ENCODE peak calls at places on chromosomes 3 and 15, in five cellular contexts. P is HCT116, M is H1, V is HepG2, Y is K562. H is an unnamed sample.

GRCh38 chr3:149414557-149415231 is 37.2 kb upstream of the TM4SF1 start:
- DNase-seq in Y (no peak), M (no peak), P (no peak), V (peak), H (no peak)

GRCh38 chr3:161452179-161452578 is 44.4 kb upstream of the OTOL1 start:
- DNase-seq in Y (no peak), M (no peak), V (no peak), P (no peak), H (no peak)

GRCh38 chr3:123656691-123657090 is 71.8 kb upstream of the HACD2 start:
- DNase-seq in M (no peak), Y (peak), V (no peak), P (no peak), H (no peak)

GRCh38 chr3:111667621-111668239 is 72.6 kb upstream of the ZBED2 start:
- DNase-seq in Y (no peak), V (no peak), P (no peak), M (no peak), H (no peak)

GRCh38 chr3:107993771-107994170 is 97.1 kb downstream of the CD47 start:
- DNase-seq in Y (no peak), M (no peak), V (no peak), P (no peak), H (no peak)

GRCh38 chr3:158165730-158166129 is 55.8 kb downstream of the RSRC1 start:
- DNase-seq in P (no peak), V (no peak), Y (no peak), M (no peak), H (no peak)

GRCh38 chr3:38655708-38656300 is 6.3 kb upstream of the SCN5A start:
- DNase-seq in P (peak), M (no peak), Y (peak), V (peak), H (peak)

GRCh38 chr3:123344175-123344908 is 104.5 kb downstream of the ADCY5 start:
- DNase-seq in M (no peak), P (no peak), Y (no peak), V (no peak), H (peak)

GRCh38 chr3:16067837-16068471 is 106.5 kb upstream of the GALNT15 start:
- DNase-seq in P (no peak), M (no peak), V (no peak), Y (no peak), H (no peak)

DNA sequence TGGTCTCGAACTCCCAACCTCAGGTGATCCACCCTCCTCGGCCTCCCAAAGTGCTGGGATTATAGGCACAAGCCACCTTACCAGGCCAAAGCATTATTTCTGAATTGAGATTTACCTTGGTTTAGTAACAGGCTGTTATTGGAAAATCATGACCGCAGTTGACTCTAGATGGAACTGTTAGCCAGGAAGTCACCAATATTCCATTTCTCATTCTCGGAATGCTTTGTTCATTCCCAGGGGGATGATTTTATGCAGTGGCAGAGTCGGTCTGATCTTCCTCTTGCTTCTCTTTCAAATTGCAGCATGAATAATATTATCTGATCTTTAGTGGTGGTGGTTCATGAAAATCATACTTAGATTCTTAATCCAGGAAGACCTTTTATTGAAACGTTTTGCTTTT is 195.5 kb upstream of the MBNL1 start:
- DNase-seq in V (no peak), M (no peak), Y (no peak), P (no peak), H (no peak)
- H3K9ac ChIP-seq in V (no peak), M (no peak), Y (no peak), P (no peak), H (no peak)

DNA sequence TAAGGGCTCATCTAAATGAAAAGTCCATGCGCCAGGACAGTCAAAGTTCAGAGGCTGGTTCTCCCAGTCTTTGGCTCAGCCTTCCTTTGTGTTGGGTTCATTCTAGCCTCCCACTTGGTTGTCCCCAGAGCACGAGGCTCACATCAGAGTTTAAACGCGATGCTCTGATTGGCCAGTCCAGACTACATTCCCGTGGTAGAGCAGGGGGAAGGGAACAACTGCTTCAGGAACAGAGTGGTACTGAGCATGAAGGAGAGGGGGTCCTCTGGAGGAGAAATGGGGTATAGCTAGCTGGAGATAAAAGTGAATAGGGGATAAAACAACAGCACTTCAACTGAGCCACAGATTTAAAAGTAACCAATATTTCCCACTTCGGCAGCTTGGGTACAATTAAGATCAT is 32.2 kb downstream of the ANAPC13 start:
- DNase-seq in Y (peak), M (peak), V (no peak), P (peak), H (peak)
- TF ChIP-seq ZNF274 in Y (no peak), M (no peak), V (no peak), P (no peak), H (no peak)

GRCh38 chr3:171790898-171791694 is 19.2 kb downstream of the PLD1 start:
- DNase-seq in Y (no peak), M (no peak), P (no peak), V (no peak), H (no peak)

GRCh38 chr3:171790574-171790897 is 19.7 kb downstream of the PLD1 start:
- DNase-seq in M (no peak), V (no peak), P (no peak), Y (no peak), H (no peak)

GRCh38 chr3:171789759-171790505 is 20.4 kb downstream of the PLD1 start:
- DNase-seq in Y (no peak), M (no peak), V (no peak), P (no peak), H (no peak)

GRCh38 chr3:171792549-171792948 is 17.7 kb downstream of the PLD1 start:
- DNase-seq in Y (no peak), M (no peak), V (peak), P (no peak), H (no peak)

DNA sequence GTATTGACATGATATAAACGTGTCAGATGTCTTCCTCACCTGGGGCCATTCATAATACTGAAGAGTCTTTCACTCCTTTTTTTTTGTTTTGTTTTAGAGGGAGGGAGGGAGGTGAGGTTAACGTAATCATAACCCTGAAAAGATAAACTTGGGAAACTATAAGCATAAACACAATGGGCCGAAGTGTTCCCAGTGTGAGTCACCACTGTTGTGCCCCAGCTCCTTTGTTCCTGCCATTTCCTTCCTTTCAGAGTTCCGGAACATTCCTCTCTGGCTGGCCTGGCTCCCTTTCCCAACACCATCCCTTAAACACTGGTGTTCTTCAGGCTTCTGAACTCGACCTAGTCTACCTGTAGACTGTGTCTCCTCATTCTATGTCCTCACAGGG is 18.6 kb downstream of the PLD1 start:
- DNase-seq in M (no peak), Y (no peak), P (no peak), V (peak), H (no peak)
- H3K9ac ChIP-seq in M (no peak), Y (no peak), P (no peak), V (peak), H (no peak)

GRCh38 chr3:129837057-129837631 is 56.4 kb downstream of the TMCC1 start:
- DNase-seq in V (no peak), P (no peak), Y (no peak), M (no peak), H (no peak)
- TF ChIP-seq ZNF274 in V (no peak), P (no peak), Y (no peak), M (no peak), H (no peak)

DNA sequence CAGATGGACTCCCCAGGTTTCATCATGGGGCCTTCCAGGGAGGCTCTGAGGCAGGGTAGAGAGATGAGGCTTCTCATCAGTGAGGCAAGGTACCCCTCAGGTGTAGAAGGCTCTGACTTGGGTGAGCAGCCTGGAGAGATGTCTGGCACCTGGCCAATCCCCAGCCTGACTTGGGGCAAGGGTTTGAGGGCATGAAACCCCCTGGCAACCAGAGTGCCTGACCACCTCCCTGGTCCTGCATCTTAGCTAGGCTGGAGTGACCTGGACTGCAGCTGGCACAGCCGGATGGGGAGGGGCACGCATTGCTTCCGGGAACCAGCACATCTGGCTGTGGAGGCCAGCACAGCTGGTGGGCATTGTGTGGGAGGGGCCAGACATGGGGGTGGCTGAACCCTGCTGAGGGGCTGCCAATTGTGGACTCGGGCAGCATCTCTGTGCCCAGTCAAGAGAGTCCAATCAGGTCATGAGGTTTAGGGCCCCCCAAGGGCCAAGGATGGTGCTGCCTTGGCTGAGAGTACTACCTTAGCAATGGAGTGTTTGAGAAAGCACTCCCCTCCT is 1.9 kb downstream of the ZBTB47 start:
- DNase-seq in Y (no peak), V (no peak), P (no peak), M (no peak), H (no peak)
- H3K9ac ChIP-seq in Y (peak), V (peak), P (peak), M (no peak), H (peak)

DNA sequence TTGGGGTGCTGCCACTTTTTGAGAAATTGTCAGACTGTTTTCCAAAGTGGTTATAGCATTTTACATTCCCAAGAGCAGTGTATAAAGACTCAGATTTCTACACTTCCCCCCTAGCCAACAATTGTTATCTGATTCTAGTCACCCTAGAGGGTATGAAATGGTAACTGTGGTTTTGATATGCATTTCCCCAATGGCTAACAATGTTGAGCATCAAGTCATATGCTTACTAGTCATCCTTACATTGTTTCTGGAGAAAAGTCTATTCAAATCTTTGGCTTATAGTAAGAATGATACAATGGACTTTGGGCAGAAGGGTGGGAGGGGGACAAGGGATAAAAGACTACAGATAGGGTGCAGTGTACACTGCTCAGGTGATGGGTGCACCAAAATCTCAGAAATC is 73.3 kb downstream of the CSNK1G1 start:
- DNase-seq in M (no peak), V (no peak), Y (no peak), P (no peak), H (no peak)
- TF ChIP-seq ZNF274 in M (no peak), V (no peak), Y (no peak), P (no peak), H (no peak)

GRCh38 chr15:62474021-62474770 is 309.1 kb upstream of the C2CD4B start:
- DNase-seq in P (no peak), V (no peak), Y (no peak), M (no peak), H (no peak)

GRCh38 chr15:62475595-62475994 is 310.5 kb upstream of the C2CD4B start:
- DNase-seq in V (no peak), Y (no peak), P (no peak), M (no peak), H (no peak)

GRCh38 chr15:62472616-62473299 is 307.7 kb upstream of the C2CD4B start:
- DNase-seq in M (no peak), Y (no peak), V (peak), P (no peak), H (no peak)

GRCh38 chr15:62476163-62476562 is 311.1 kb upstream of the C2CD4B start:
- DNase-seq in Y (no peak), P (no peak), V (no peak), M (no peak), H (no peak)

GRCh38 chr15:62474771-62475124 is 309.7 kb upstream of the C2CD4B start:
- DNase-seq in V (no peak), M (no peak), P (no peak), Y (no peak), H (peak)
- H3K9ac ChIP-seq in V (no peak), M (no peak), P (no peak), Y (no peak), H (no peak)

DNA sequence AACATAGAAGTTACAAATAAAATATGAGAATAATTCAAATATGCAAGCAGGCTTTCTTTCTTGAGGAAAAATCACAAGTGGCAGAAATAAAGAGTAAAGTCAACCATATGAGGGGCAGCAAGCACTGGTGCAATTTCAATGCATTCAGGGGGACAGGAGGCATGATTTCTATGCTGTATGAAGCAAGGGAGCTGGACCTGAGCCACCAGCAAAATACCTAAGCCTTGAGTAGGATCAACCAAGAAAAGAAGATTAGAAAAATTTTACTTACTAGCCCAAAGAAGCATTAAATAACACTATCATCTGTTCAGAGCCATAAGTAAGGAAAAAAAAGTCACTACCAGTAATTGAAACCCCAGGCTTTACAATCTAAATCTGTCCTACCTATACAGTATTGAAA is 6.3 kb downstream of the ADGRG7 start:
- DNase-seq in M (no peak), V (no peak), Y (no peak), P (no peak), H (no peak)
- TF ChIP-seq ZNF274 in M (no peak), V (no peak), Y (no peak), P (no peak), H (no peak)

H was measured in NT2/D1.